ENCODE peak calls at places on chromosomes 7 and 10, in six cellular contexts. K is B cell, H is GM19239, J is DMS53, F is lower lobe of right lung, D is right atrium auricular region. N is an unnamed sample.

GRCh38 chr10:70950062-70950461 is 61.7 kb upstream of the PCBD1 start:
- DNase-seq in K (no peak), H (no peak), J (no peak), F (no peak), D (no peak), N (no peak)

GRCh38 chr10:59880019-59880717 is 26.2 kb downstream of the CCDC6 start:
- DNase-seq in K (no peak), H (no peak), J (no peak), F (no peak), D (no peak), N (no peak)

GRCh38 chr7:132387596-132387995 is 188.7 kb downstream of the PLXNA4 start:
- DNase-seq in K (peak), H (no peak), J (no peak), F (no peak), D (no peak), N (no peak)

GRCh38 chr7:149559711-149560110 is 62.1 kb upstream of the ZNF746 start:
- DNase-seq in K (no peak), H (no peak), J (no peak), F (no peak), D (no peak), N (peak)

GRCh38 chr10:19815478-19816419 is 483 bp upstream of the PLXDC2 start:
- DNase-seq in K (no peak), H (no peak), J (peak), F (peak), D (peak), N (peak)

GRCh38 chr7:136677456-136678365 is 190.7 kb upstream of the CHRM2 start:
- DNase-seq in K (no peak), H (no peak), J (no peak), F (no peak), D (no peak), N (peak)

GRCh38 chr7:17307558-17307957 is 9.1 kb downstream of the AHR start:
- DNase-seq in K (no peak), H (no peak), J (peak), F (no peak), D (no peak), N (no peak)

GRCh38 chr7:20624666-20625385 is 9.4 kb downstream of the ABCB5 start:
- DNase-seq in K (no peak), H (no peak), J (peak), F (no peak), D (no peak), N (no peak)

GRCh38 chr7:81618400-81619014 is 151.3 kb downstream of the HGF start:
- DNase-seq in K (no peak), H (no peak), J (peak), F (no peak), D (no peak), N (peak)

GRCh38 chr10:69517271-69517848 is 55.9 kb downstream of the NEUROG3 start:
- DNase-seq in K (no peak), H (no peak), J (no peak), F (no peak), D (no peak), N (no peak)

N was measured in brain microvascular endothelial cell.